ENCODE peak calls at places on chromosomes 11 and 22, in four cellular contexts. One of them, this sample, is unnamed.

GRCh38 chr11:2409026-2409553 is 8.5 kb downstream of the TSSC4 start:
- DNase-seq in H1: no peak
- DNase-seq in K562: no peak
- DNase-seq in GM12878: no peak
- DNase-seq in this sample: no peak

GRCh38 chr11:130383363-130384168 is 44.8 kb downstream of the ADAMTS8 start:
- DNase-seq in H1: peak; percentile 66
- DNase-seq in K562: no peak
- DNase-seq in GM12878: no peak
- DNase-seq in this sample: peak; percentile 44

GRCh38 chr11:34098813-34099212 is 6.6 kb upstream of the NAT10 start:
- DNase-seq in H1: no peak
- DNase-seq in K562: no peak
- DNase-seq in GM12878: no peak
- DNase-seq in this sample: no peak

GRCh38 chr11:35014352-35014751 is 97.9 kb downstream of the PDHX start:
- DNase-seq in H1: no peak
- DNase-seq in K562: no peak
- DNase-seq in GM12878: no peak
- DNase-seq in this sample: no peak

GRCh38 chr22:45270095-45271020 is 14.4 kb upstream of the UPK3A start:
- DNase-seq in H1: no peak
- DNase-seq in K562: no peak
- DNase-seq in GM12878: no peak
- DNase-seq in this sample: no peak

GRCh38 chr11:126561327-126561893 is 205.9 kb downstream of the ST3GAL4 start:
- DNase-seq in H1: peak; percentile 80
- DNase-seq in K562: peak; percentile 54
- DNase-seq in GM12878: no peak
- DNase-seq in this sample: peak; percentile 34

GRCh38 chr11:111878385-111878765 is 590 bp downstream of the FDXACB1 start:
- DNase-seq in H1: no peak
- DNase-seq in K562: no peak
- DNase-seq in GM12878: no peak
- DNase-seq in this sample: no peak

GRCh38 chr11:112652786-112653390 is 308.3 kb upstream of the NCAM1 start:
- DNase-seq in H1: no peak
- DNase-seq in K562: no peak
- DNase-seq in GM12878: no peak
- DNase-seq in this sample: no peak

GRCh38 chr11:118230088-118230487 is 5.3 kb upstream of the JAML start:
- DNase-seq in H1: no peak
- DNase-seq in K562: no peak
- DNase-seq in GM12878: no peak
- DNase-seq in this sample: no peak

GRCh38 chr22:48185656-48186055 is 1423.2 kb downstream of the TBC1D22A start:
- DNase-seq in H1: peak; percentile 29
- DNase-seq in K562: no peak
- DNase-seq in GM12878: no peak
- DNase-seq in this sample: no peak

GRCh38 chr11:110069158-110069737 is 23.9 kb upstream of the ZC3H12C start:
- DNase-seq in H1: no peak
- DNase-seq in K562: peak; percentile 80
- DNase-seq in GM12878: no peak
- DNase-seq in this sample: no peak

GRCh38 chr11:115623021-115623451 is 118.8 kb upstream of the CADM1 start:
- DNase-seq in H1: no peak
- DNase-seq in K562: no peak
- DNase-seq in GM12878: no peak
- DNase-seq in this sample: peak; percentile 15

GRCh38 chr11:2517016-2517385 is 72.2 kb downstream of the KCNQ1 start:
- DNase-seq in H1: no peak
- DNase-seq in K562: no peak
- DNase-seq in GM12878: no peak
- DNase-seq in this sample: no peak

GRCh38 chr11:9017773-9018172 is 14.0 kb upstream of the NRIP3 start:
- DNase-seq in H1: no peak
- DNase-seq in K562: no peak
- DNase-seq in GM12878: no peak
- DNase-seq in this sample: no peak

GRCh38 chr11:63813563-63814382 is 517 bp downstream of the SPINDOC start:
- DNase-seq in H1: peak; percentile 66
- DNase-seq in K562: peak; percentile 56
- DNase-seq in GM12878: no peak
- DNase-seq in this sample: no peak

GRCh38 chr11:118128310-118128709 is 24.3 kb downstream of the SCN4B start:
- DNase-seq in H1: no peak
- DNase-seq in K562: no peak
- DNase-seq in GM12878: no peak
- DNase-seq in this sample: no peak

GRCh38 chr11:126640186-126640585 is 284.7 kb downstream of the ST3GAL4 start:
- DNase-seq in H1: no peak
- DNase-seq in K562: no peak
- DNase-seq in GM12878: no peak
- DNase-seq in this sample: no peak

GRCh38 chr11:11349870-11350325 is 3.2 kb downstream of the CSNK2A3 start:
- DNase-seq in H1: no peak
- DNase-seq in K562: no peak
- DNase-seq in GM12878: no peak
- DNase-seq in this sample: no peak

GRCh38 chr22:49740242-49740641 is 87.4 kb downstream of the BRD1 start:
- DNase-seq in H1: no peak
- DNase-seq in K562: no peak
- DNase-seq in GM12878: no peak
- DNase-seq in this sample: no peak

GRCh38 chr11:65213322-65214211 is 31.8 kb downstream of the CAPN1 start:
- DNase-seq in H1: peak; percentile 88
- DNase-seq in K562: peak; percentile 37
- DNase-seq in GM12878: no peak
- DNase-seq in this sample: no peak

GRCh38 chr11:124194696-124195418 is 11.7 kb downstream of the OR10D3 start:
- DNase-seq in H1: peak; percentile 67
- DNase-seq in K562: peak; percentile 86
- DNase-seq in GM12878: peak; percentile 9
- DNase-seq in this sample: peak; percentile 50

GRCh38 chr11:117679464-117679863 is 117.6 kb downstream of the DSCAML1 start:
- DNase-seq in H1: no peak
- DNase-seq in K562: no peak
- DNase-seq in GM12878: no peak
- DNase-seq in this sample: no peak

GRCh38 chr11:2887526-2888195 is 2.1 kb upstream of the CDKN1C start:
- DNase-seq in H1: no peak
- DNase-seq in K562: no peak
- DNase-seq in GM12878: no peak
- DNase-seq in this sample: no peak

GRCh38 chr11:114354076-114354475 is 46.2 kb downstream of the C11orf71 start:
- DNase-seq in H1: no peak
- DNase-seq in K562: no peak
- DNase-seq in GM12878: no peak
- DNase-seq in this sample: no peak

GRCh38 chr11:109859325-109859724 is 233.9 kb upstream of the ZC3H12C start:
- DNase-seq in H1: no peak
- DNase-seq in K562: peak; percentile 22
- DNase-seq in GM12878: no peak
- DNase-seq in this sample: peak; percentile 13

GRCh38 chr22:50002791-50003190 is 9.8 kb downstream of the IL17REL start:
- DNase-seq in H1: no peak
- DNase-seq in K562: no peak
- DNase-seq in GM12878: no peak
- DNase-seq in this sample: no peak

GRCh38 chr11:126595560-126595959 is 240.1 kb downstream of the ST3GAL4 start:
- DNase-seq in H1: no peak
- DNase-seq in K562: no peak
- DNase-seq in GM12878: no peak
- DNase-seq in this sample: no peak

GRCh38 chr11:124602193-124602592 is 9.0 kb upstream of the PANX3 start:
- DNase-seq in H1: no peak
- DNase-seq in K562: no peak
- DNase-seq in GM12878: no peak
- DNase-seq in this sample: no peak

GRCh38 chr11:32838505-32839274 is 9.0 kb downstream of the PRRG4 start:
- DNase-seq in H1: no peak
- DNase-seq in K562: no peak
- DNase-seq in GM12878: no peak
- DNase-seq in this sample: no peak

GRCh38 chr11:32706985-32707736 is 87.3 kb downstream of the CCDC73 start:
- DNase-seq in H1: no peak
- DNase-seq in K562: no peak
- DNase-seq in GM12878: peak; percentile 5
- DNase-seq in this sample: peak; percentile 37

GRCh38 chr11:85951428-85952107 is 96.4 kb downstream of the CCDC83 start:
- DNase-seq in H1: no peak
- DNase-seq in K562: no peak
- DNase-seq in GM12878: no peak
- DNase-seq in this sample: no peak

GRCh38 chr11:73229321-73230275 is 11.5 kb downstream of the P2RY2 start:
- DNase-seq in H1: no peak
- DNase-seq in K562: no peak
- DNase-seq in GM12878: no peak
- DNase-seq in this sample: no peak

GRCh38 chr22:44024288-44024908 is at the start of gene PARVB:
- DNase-seq in H1: peak; percentile 53
- DNase-seq in K562: peak; percentile 33
- DNase-seq in GM12878: no peak
- DNase-seq in this sample: no peak

GRCh38 chr22:46693634-46694422 is 44.2 kb downstream of the CERK start:
- DNase-seq in H1: no peak
- DNase-seq in K562: no peak
- DNase-seq in GM12878: no peak
- DNase-seq in this sample: no peak

GRCh38 chr11:125903753-125904659 is at the start of gene DDX25:
- DNase-seq in H1: peak; percentile 84
- DNase-seq in K562: no peak
- DNase-seq in GM12878: no peak
- DNase-seq in this sample: no peak

GRCh38 chr22:48717883-48718817 is 1109.5 kb downstream of the BRD1 start:
- DNase-seq in H1: no peak
- DNase-seq in K562: no peak
- DNase-seq in GM12878: no peak
- DNase-seq in this sample: no peak

GRCh38 chr22:48630848-48631247 is 1196.8 kb downstream of the BRD1 start:
- DNase-seq in H1: no peak
- DNase-seq in K562: no peak
- DNase-seq in GM12878: no peak
- DNase-seq in this sample: no peak

GRCh38 chr11:122175316-122175715 is 59.3 kb upstream of the BLID start:
- DNase-seq in H1: no peak
- DNase-seq in K562: no peak
- DNase-seq in GM12878: no peak
- DNase-seq in this sample: no peak

GRCh38 chr11:116192509-116193206 is 580.1 kb downstream of the BUD13 start:
- DNase-seq in H1: no peak
- DNase-seq in K562: no peak
- DNase-seq in GM12878: no peak
- DNase-seq in this sample: no peak

GRCh38 chr11:108538022-108538424 is 39.8 kb upstream of the POGLUT3 start:
- DNase-seq in H1: no peak
- DNase-seq in K562: no peak
- DNase-seq in GM12878: no peak
- DNase-seq in this sample: no peak

GRCh38 chr11:84498016-84498415 is 1129.1 kb downstream of the DLG2 start:
- DNase-seq in H1: no peak
- DNase-seq in K562: no peak
- DNase-seq in GM12878: no peak
- DNase-seq in this sample: no peak
- TF ChIP-seq CBX5 in H1: no peak
- TF ChIP-seq CBX5 in K562: no peak
- TF ChIP-seq CBX5 in GM12878: no peak
- TF ChIP-seq CBX5 in this sample: no peak

GRCh38 chr22:27317961-27318360 is 483.6 kb downstream of the MN1 start:
- DNase-seq in H1: no peak
- DNase-seq in K562: no peak
- DNase-seq in GM12878: no peak
- DNase-seq in this sample: no peak
- TF ChIP-seq HDAC6 in H1: no peak
- TF ChIP-seq HDAC6 in K562: no peak
- TF ChIP-seq HDAC6 in GM12878: no peak
- TF ChIP-seq HDAC6 in this sample: no peak

GRCh38 chr22:30204015-30204741 is 42.4 kb downstream of the LIF start:
- DNase-seq in H1: no peak
- DNase-seq in K562: no peak
- DNase-seq in GM12878: no peak
- DNase-seq in this sample: no peak

GRCh38 chr22:30206964-30207363 is 39.6 kb downstream of the LIF start:
- DNase-seq in H1: no peak
- DNase-seq in K562: no peak
- DNase-seq in GM12878: no peak
- DNase-seq in this sample: peak; percentile 85

GRCh38 chr22:30205281-30206115 is 41.1 kb downstream of the LIF start:
- DNase-seq in H1: no peak
- DNase-seq in K562: peak; percentile 34
- DNase-seq in GM12878: no peak
- DNase-seq in this sample: peak; percentile 40

GRCh38 chr22:30202531-30203006 is 44.0 kb downstream of the LIF start:
- DNase-seq in H1: no peak
- DNase-seq in K562: no peak
- DNase-seq in GM12878: no peak
- DNase-seq in this sample: no peak

DNA sequence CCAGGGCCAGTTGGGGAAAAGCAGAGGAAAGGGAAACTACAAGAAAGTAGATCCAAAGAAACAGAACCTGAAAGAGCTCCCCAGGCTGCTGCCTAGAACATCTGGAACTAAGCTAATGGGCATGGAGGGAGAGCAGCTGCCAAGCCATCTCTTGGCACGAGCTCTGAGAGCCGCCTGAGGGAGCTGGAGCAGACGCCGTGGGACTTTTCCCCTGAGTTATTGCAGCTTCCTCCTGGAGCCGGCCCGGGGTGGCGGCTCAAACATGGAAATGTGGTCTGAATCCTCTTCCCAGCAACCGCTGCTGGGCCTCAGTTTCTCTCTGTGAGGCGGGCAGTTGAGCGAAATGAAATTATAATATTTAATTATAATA is 41.8 kb downstream of the LIF start:
- DNase-seq in H1: no peak
- DNase-seq in K562: no peak
- DNase-seq in GM12878: no peak
- DNase-seq in this sample: no peak
- TF ChIP-seq CBX5 in H1: no peak
- TF ChIP-seq CBX5 in K562: no peak
- TF ChIP-seq CBX5 in GM12878: no peak
- TF ChIP-seq CBX5 in this sample: no peak

GRCh38 chr11:60343094-60343704 is 16.1 kb downstream of the MS4A6E start:
- DNase-seq in H1: no peak
- DNase-seq in K562: peak; percentile 31
- DNase-seq in GM12878: no peak
- DNase-seq in this sample: peak; percentile 18

GRCh38 chr11:60347084-60347797 is 20.2 kb downstream of the MS4A6E start:
- DNase-seq in H1: no peak
- DNase-seq in K562: no peak
- DNase-seq in GM12878: no peak
- DNase-seq in this sample: no peak

GRCh38 chr11:60348116-60348515 is 21.1 kb downstream of the MS4A6E start:
- DNase-seq in H1: no peak
- DNase-seq in K562: no peak
- DNase-seq in GM12878: no peak
- DNase-seq in this sample: no peak

GRCh38 chr11:60344146-60344545 is 17.1 kb downstream of the MS4A6E start:
- DNase-seq in H1: no peak
- DNase-seq in K562: no peak
- DNase-seq in GM12878: no peak
- DNase-seq in this sample: no peak

GRCh38 chr11:60345489-60345888 is 18.4 kb downstream of the MS4A6E start:
- DNase-seq in H1: peak; percentile 64
- DNase-seq in K562: peak; percentile 52
- DNase-seq in GM12878: no peak
- DNase-seq in this sample: peak; percentile 8
- TF ChIP-seq HDAC6 in H1: no peak
- TF ChIP-seq HDAC6 in K562: no peak
- TF ChIP-seq HDAC6 in GM12878: no peak
- TF ChIP-seq HDAC6 in this sample: no peak

This sample was measured in HepG2.